ENCODE peak calls at places on chromosomes 16 and 17, in eight cellular contexts. G, L, D, C, Y, X, B and Z are unnamed samples.

GRCh38 chr16:67283826-67284555 is 4.7 kb downstream of the PLEKHG4 start:
- DNase-seq in G (no peak), L (no peak), D (no peak), C (no peak), Y (no peak), X (no peak), B (no peak), Z (no peak)

GRCh38 chr17:13671771-13672170 is 70.0 kb upstream of the HS3ST3A1 start:
- DNase-seq in G (no peak), L (no peak), D (peak), C (no peak), Y (no peak), X (no peak), B (no peak), Z (no peak)

GRCh38 chr17:39261286-39261685 is 35.5 kb upstream of the STAC2 start:
- DNase-seq in G (no peak), L (no peak), D (no peak), C (no peak), Y (no peak), X (no peak), B (no peak), Z (no peak)

GRCh38 chr17:75308732-75309629 is 19.7 kb upstream of the SLC25A19 start:
- DNase-seq in G (no peak), L (no peak), D (no peak), C (no peak), Y (peak), X (no peak), B (no peak), Z (no peak)

GRCh38 chr16:19884611-19885455 is at the start of gene GPRC5B:
- DNase-seq in G (no peak), L (peak), D (no peak), C (no peak), Y (peak), X (peak), B (no peak), Z (no peak)

GRCh38 chr17:48259710-48260291 is 152.2 kb downstream of the SNX11 start:
- DNase-seq in G (peak), L (peak), D (peak), C (no peak), Y (no peak), X (peak), B (no peak), Z (no peak)

GRCh38 chr16:89815639-89816348 is 653 bp downstream of the FANCA start:
- DNase-seq in G (no peak), L (no peak), D (no peak), C (no peak), Y (no peak), X (no peak), B (no peak), Z (no peak)

GRCh38 chr17:27520571-27521185 is 64.4 kb downstream of the KSR1 start:
- DNase-seq in G (no peak), L (no peak), D (no peak), C (no peak), Y (no peak), X (no peak), B (no peak), Z (no peak)

GRCh38 chr17:43658890-43659289 is 2.8 kb downstream of the MEOX1 start:
- DNase-seq in G (no peak), L (no peak), D (no peak), C (no peak), Y (no peak), X (no peak), B (no peak), Z (no peak)

GRCh38 chr16:64910351-64910750 is 211.5 kb downstream of the CDH11 start:
- DNase-seq in G (peak), L (peak), D (peak), C (no peak), Y (peak), X (peak), B (no peak), Z (peak)

GRCh38 chr17:27458524-27458908 is 2.3 kb downstream of the KSR1 start:
- DNase-seq in G (no peak), L (no peak), D (no peak), C (no peak), Y (no peak), X (no peak), B (no peak), Z (no peak)

GRCh38 chr16:28492511-28492910 is 637 bp upstream of the CLN3 start:
- DNase-seq in G (no peak), L (no peak), D (no peak), C (no peak), Y (no peak), X (no peak), B (no peak), Z (no peak)

GRCh38 chr16:48408688-48409087 is 23.5 kb upstream of the SIAH1 start:
- DNase-seq in G (peak), L (peak), D (peak), C (no peak), Y (peak), X (peak), B (no peak), Z (no peak)

GRCh38 chr17:55117063-55117611 is 147.6 kb upstream of the HLF start:
- DNase-seq in G (peak), L (no peak), D (no peak), C (no peak), Y (no peak), X (peak), B (no peak), Z (no peak)

GRCh38 chr17:45814622-45815606 is 29.8 kb upstream of the SPPL2C start:
- DNase-seq in G (no peak), L (no peak), D (no peak), C (no peak), Y (no peak), X (no peak), B (no peak), Z (no peak)

GRCh38 chr17:45808845-45809244 is 24.7 kb downstream of the CRHR1 start:
- DNase-seq in G (no peak), L (no peak), D (no peak), C (no peak), Y (no peak), X (no peak), B (no peak), Z (no peak)

GRCh38 chr17:45809484-45809883 is 25.4 kb downstream of the CRHR1 start:
- DNase-seq in G (no peak), L (no peak), D (no peak), C (no peak), Y (no peak), X (no peak), B (no peak), Z (no peak)

GRCh38 chr17:45813051-45813731 is 29.1 kb downstream of the CRHR1 start:
- DNase-seq in G (no peak), L (no peak), D (no peak), C (no peak), Y (no peak), X (peak), B (no peak), Z (no peak)

GRCh38 chr17:45812102-45812501 is 28.0 kb downstream of the CRHR1 start:
- DNase-seq in G (peak), L (no peak), D (no peak), C (no peak), Y (no peak), X (peak), B (no peak), Z (no peak)
- TF ChIP-seq CTCF in G (no peak), L (no peak), D (peak), C (no peak), Y (no peak), X (peak), B (peak), Z (no peak)

GRCh38 chr16:29820730-29821662 is 734 bp downstream of the MVP start:
- DNase-seq in G (no peak), L (no peak), D (no peak), C (no peak), Y (peak), X (no peak), B (no peak), Z (no peak)

GRCh38 chr16:29821663-29822115 is 1.4 kb downstream of the MVP start:
- DNase-seq in G (peak), L (peak), D (peak), C (no peak), Y (peak), X (peak), B (no peak), Z (no peak)

GRCh38 chr16:29820271-29820701 is at the start of gene MVP:
- DNase-seq in G (peak), L (peak), D (peak), C (no peak), Y (peak), X (peak), B (no peak), Z (no peak)

GRCh38 chr16:29818082-29818481 is 2.1 kb downstream of the PAGR1 start:
- DNase-seq in G (no peak), L (no peak), D (no peak), C (no peak), Y (no peak), X (no peak), B (no peak), Z (no peak)

DNA sequence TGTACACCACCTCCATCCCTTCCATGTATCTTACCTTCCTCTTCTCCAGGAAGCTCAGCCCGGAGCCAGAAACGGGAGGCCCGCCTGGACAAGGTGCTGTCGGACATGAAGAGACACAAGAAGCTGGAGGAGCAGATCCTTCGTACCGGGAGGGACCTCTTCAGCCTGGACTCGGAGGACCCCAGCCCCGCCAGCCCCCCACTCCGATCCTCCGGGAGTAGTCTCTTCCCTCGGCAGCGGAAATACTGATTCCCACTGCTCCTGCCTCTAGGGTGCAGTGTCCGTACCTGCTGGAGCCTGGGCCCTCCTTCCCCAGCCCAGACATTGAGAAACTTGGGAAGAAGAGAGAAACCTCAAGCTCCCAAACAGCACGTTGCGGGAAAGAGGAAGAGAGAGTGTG is 756 bp upstream of the MVP start:
- DNase-seq in G (no peak), L (no peak), D (no peak), C (no peak), Y (peak), X (no peak), B (no peak), Z (no peak)
- TF ChIP-seq CTCF in G (no peak), L (no peak), D (peak), C (no peak), Y (no peak), X (no peak), B (peak), Z (no peak)

GRCh38 chr16:8935989-8936388 is 27.7 kb downstream of the USP7 start:
- DNase-seq in G (no peak), L (no peak), D (no peak), C (no peak), Y (no peak), X (no peak), B (no peak), Z (no peak)

GRCh38 chr16:8937803-8938202 is 25.9 kb downstream of the USP7 start:
- DNase-seq in G (no peak), L (no peak), D (no peak), C (no peak), Y (no peak), X (no peak), B (peak), Z (no peak)

GRCh38 chr16:8934601-8935000 is 29.1 kb downstream of the USP7 start:
- DNase-seq in G (no peak), L (no peak), D (no peak), C (no peak), Y (no peak), X (no peak), B (no peak), Z (no peak)

GRCh38 chr16:8931864-8932263 is 31.8 kb downstream of the USP7 start:
- DNase-seq in G (peak), L (peak), D (peak), C (no peak), Y (peak), X (peak), B (no peak), Z (peak)

DNA sequence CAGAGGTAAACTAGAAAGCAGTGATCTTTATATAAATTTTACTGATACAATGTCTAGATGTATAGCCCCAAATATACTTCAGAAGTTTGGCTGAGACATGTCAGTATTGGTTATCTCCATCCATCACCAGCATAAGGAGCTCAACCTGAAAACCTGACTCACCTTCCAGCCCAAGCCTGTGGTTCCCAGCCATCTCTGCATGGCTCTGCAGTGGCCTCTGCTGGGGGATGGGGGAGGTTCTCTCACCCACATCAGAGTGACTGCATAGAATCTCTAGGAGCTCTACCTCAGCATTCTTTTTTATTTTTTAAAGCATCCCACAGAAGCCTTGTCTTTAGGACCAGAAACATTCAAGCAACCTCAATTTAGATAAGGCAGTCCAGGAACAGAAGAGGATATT is 27.3 kb downstream of the USP7 start:
- DNase-seq in G (peak), L (peak), D (peak), C (no peak), Y (peak), X (peak), B (peak), Z (no peak)
- TF ChIP-seq CTCF in G (peak), L (peak), D (peak), C (peak), Y (peak), X (peak), B (peak), Z (peak)

GRCh38 chr17:34562387-34562786 is 17.0 kb upstream of the TMEM132E start:
- DNase-seq in G (no peak), L (no peak), D (no peak), C (no peak), Y (no peak), X (no peak), B (no peak), Z (no peak)
- TF ChIP-seq CTCF in G (peak), L (peak), D (peak), C (no peak), Y (no peak), X (peak), B (peak), Z (no peak)

DNA sequence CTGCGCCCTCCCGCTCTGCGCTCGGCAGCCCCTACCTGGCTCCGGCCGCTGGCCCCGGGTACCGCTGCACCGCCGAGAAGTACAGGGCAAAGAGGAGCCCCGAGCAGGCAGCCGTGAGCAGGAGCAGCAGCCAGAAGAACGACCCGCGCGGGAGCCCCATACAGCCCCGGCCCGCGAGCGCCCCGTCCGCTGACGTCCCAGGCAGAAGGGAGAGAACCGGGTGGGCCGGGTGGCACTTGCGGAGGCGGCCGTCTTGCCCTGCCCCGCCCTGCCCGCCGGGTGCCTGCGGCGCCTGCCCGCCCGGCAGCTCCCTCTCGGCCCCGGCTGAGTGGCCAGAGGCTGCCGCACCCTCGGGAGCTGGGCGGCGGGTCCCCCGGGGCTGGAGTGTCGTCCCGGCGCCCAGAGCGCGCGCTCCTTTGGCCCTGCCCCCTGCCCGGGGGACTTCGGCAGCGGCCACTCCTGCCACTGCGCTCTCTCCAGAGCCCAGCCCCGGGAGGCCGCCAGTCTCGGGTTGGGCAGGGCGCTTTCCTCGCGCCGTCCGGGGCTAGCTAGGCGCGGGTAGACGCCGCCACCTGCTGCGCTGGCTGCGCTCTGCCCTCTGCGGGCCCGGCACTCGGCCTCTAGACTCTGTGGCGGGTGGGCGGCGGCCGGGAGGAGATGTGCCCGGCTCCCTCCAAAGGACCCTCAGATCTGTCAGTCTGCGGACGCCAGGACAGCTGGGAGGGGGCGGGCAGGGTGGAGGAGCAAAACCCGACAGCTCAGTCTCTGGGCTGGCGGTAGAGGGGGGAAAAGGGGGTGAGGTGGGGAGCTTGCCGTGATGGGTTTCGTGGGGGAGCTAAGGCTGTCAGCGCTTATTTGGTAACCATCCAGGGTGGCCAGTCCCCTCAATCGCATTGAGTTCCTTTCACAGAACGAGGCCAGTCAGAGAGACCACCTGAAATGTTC is at the start of gene ST6GALNAC2:
- DNase-seq in G (peak), L (no peak), D (no peak), C (no peak), Y (peak), X (peak), B (no peak), Z (no peak)
- TF ChIP-seq CTCF in G (no peak), L (peak), D (no peak), C (peak), Y (peak), X (peak), B (peak), Z (peak)

GRCh38 chr17:79970576-79971068 is 65.0 kb downstream of the TBC1D16 start:
- DNase-seq in G (peak), L (peak), D (no peak), C (no peak), Y (no peak), X (peak), B (no peak), Z (no peak)
- TF ChIP-seq CTCF in G (peak), L (peak), D (peak), C (peak), Y (peak), X (peak), B (peak), Z (peak)

GRCh38 chr17:72590882-72591499 is 470.2 kb downstream of the SOX9 start:
- DNase-seq in G (no peak), L (no peak), D (no peak), C (no peak), Y (no peak), X (no peak), B (no peak), Z (no peak)

GRCh38 chr17:72591500-72592241 is 470.9 kb downstream of the SOX9 start:
- DNase-seq in G (peak), L (no peak), D (no peak), C (no peak), Y (peak), X (no peak), B (no peak), Z (no peak)

GRCh38 chr17:72594248-72594647 is 473.4 kb downstream of the SOX9 start:
- DNase-seq in G (no peak), L (no peak), D (no peak), C (no peak), Y (no peak), X (no peak), B (no peak), Z (no peak)

GRCh38 chr17:72592967-72593325 is 472.1 kb downstream of the SOX9 start:
- DNase-seq in G (no peak), L (no peak), D (no peak), C (no peak), Y (no peak), X (no peak), B (no peak), Z (no peak)

DNA sequence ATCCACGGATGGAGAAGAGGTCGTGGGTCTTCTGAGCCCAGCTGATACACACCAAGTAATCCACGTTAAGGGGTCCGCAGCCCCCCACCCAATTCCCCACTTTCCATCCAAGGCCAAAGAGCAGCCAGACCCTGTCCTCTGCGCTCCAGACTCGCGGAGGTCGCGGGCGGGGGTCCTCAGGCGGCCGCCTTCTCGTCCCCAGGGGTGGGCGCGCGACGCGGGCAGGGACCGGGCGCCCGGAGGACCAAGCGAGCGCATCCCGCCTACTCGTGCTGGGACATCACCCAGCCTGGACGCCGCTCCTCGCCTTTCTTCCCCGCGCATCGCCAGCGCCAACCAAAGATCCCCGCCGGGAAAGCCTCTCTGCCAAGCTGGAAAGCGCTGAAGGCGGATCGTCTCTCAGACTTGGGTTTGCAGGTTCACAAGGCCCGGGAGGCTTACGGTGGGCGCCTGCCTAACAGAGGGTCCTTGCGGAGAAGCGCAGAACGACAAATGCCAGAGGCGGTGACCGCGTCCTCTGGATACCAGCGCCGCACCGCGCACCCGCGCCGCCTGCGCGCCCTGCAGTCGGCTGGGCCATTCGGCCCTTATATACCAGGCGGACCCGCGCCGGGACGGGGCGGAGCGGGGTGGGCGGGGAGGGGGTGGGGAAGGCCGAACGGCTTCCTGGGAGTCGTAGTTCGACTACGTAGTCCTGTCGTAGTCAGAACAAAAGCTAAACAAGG is 471.6 kb downstream of the SOX9 start:
- DNase-seq in G (peak), L (peak), D (peak), C (no peak), Y (peak), X (peak), B (no peak), Z (peak)
- TF ChIP-seq CTCF in G (no peak), L (no peak), D (no peak), C (no peak), Y (no peak), X (peak), B (no peak), Z (no peak)

GRCh38 chr16:87145181-87146176 is 171.7 kb downstream of the C16orf95 start:
- DNase-seq in G (peak), L (peak), D (peak), C (no peak), Y (no peak), X (peak), B (no peak), Z (no peak)
- TF ChIP-seq CTCF in G (no peak), L (no peak), D (peak), C (no peak), Y (no peak), X (peak), B (no peak), Z (no peak)